ENCODE peak calls at places on chromosomes 13 and 19, in six cellular contexts. E is CD8-positive, alpha-beta T cell; Q is tibial artery; K is ascending aorta; F is esophagus squamous epithelium; O is CD8-positive, alpha-beta memory T cell. V is an unnamed sample.
A peak's percentile ranks its signal among the peaks of the same experiment; 100 is the strongest.

GRCh38 chr19:47112166-47112663 is 1.4 kb downstream of the ZC3H4 start:
- DNase-seq in E (peak; percentile 91), Q (peak; percentile 93), K (peak; percentile 86), F (peak; percentile 67), O (peak; percentile 92), V (peak; percentile 94)

GRCh38 chr19:14059652-14060155 is 2.2 kb downstream of the PALM3 start:
- DNase-seq in E (no peak), Q (no peak), K (no peak), F (no peak), O (no peak), V (no peak)

GRCh38 chr13:20412761-20413355 is 112.8 kb downstream of the CRYL1 start:
- DNase-seq in E (no peak), Q (no peak), K (no peak), F (no peak), O (no peak), V (no peak)

GRCh38 chr13:102598061-102598460 is 1.3 kb downstream of the TPP2 start:
- DNase-seq in E (no peak), Q (no peak), K (no peak), F (no peak), O (no peak), V (no peak)

GRCh38 chr13:107462501-107462900 is 752.8 kb downstream of the LIG4 start:
- DNase-seq in E (no peak), Q (no peak), K (no peak), F (no peak), O (no peak), V (peak; percentile 10)

GRCh38 chr13:49690990-49691886 is at the start of gene EBPL:
- DNase-seq in E (peak; percentile 91), Q (peak; percentile 95), K (peak; percentile 95), F (peak; percentile 46), O (peak; percentile 87), V (peak; percentile 96)

GRCh38 chr19:932647-933552 is 7.1 kb downstream of the ARID3A start:
- DNase-seq in E (peak; percentile 53), Q (no peak), K (peak; percentile 75), F (no peak), O (peak; percentile 64), V (peak; percentile 91)

GRCh38 chr19:1361601-1362384 is 21.9 kb upstream of the NDUFS7 start:
- DNase-seq in E (no peak), Q (no peak), K (no peak), F (no peak), O (no peak), V (no peak)

GRCh38 chr19:16106121-16106520 is 5.6 kb upstream of the RAB8A start:
- DNase-seq in E (no peak), Q (no peak), K (no peak), F (no peak), O (no peak), V (no peak)

GRCh38 chr13:25733696-25734435 is 317.9 kb downstream of the SHISA2 start:
- DNase-seq in E (no peak), Q (no peak), K (no peak), F (no peak), O (no peak), V (no peak)

GRCh38 chr19:55088021-55088451 is 12.4 kb downstream of the EPS8L1 start:
- DNase-seq in E (no peak), Q (no peak), K (no peak), F (no peak), O (no peak), V (no peak)

GRCh38 chr19:4454952-4455738 is 2.4 kb downstream of the UBXN6 start:
- DNase-seq in E (no peak), Q (no peak), K (peak; percentile 62), F (no peak), O (no peak), V (no peak)

GRCh38 chr19:1265611-1266115 is 3.5 kb upstream of the CIRBP start:
- DNase-seq in E (peak; percentile 55), Q (peak; percentile 95), K (peak; percentile 95), F (no peak), O (peak; percentile 85), V (no peak)

GRCh38 chr13:66581691-66582090 is 648.4 kb downstream of the PCDH9 start:
- DNase-seq in E (no peak), Q (no peak), K (no peak), F (no peak), O (no peak), V (no peak)

GRCh38 chr13:79581870-79582315 is 100.9 kb downstream of the NDFIP2 start:
- DNase-seq in E (no peak), Q (no peak), K (no peak), F (no peak), O (no peak), V (peak; percentile 43)

GRCh38 chr19:13981988-13982501 is 24.1 kb downstream of the RFX1 start:
- DNase-seq in E (no peak), Q (no peak), K (no peak), F (no peak), O (no peak), V (no peak)

GRCh38 chr13:46006688-46007452 is 45.7 kb downstream of the ZC3H13 start:
- DNase-seq in E (no peak), Q (no peak), K (no peak), F (no peak), O (no peak), V (no peak)

GRCh38 chr13:41177616-41178015 is 16.8 kb downstream of the KBTBD7 start:
- DNase-seq in E (no peak), Q (no peak), K (no peak), F (no peak), O (no peak), V (no peak)

GRCh38 chr19:8361921-8362793 is 1.8 kb upstream of the ANGPTL4 start:
- DNase-seq in E (no peak), Q (peak; percentile 99), K (peak; percentile 99), F (no peak), O (no peak), V (peak; percentile 92)

GRCh38 chr13:50801087-50801931 is 42.2 kb downstream of the DLEU7 start:
- DNase-seq in E (peak; percentile 63), Q (no peak), K (peak; percentile 64), F (no peak), O (peak; percentile 69), V (no peak)

GRCh38 chr19:5321851-5322681 is 18.5 kb downstream of the PTPRS start:
- DNase-seq in E (peak; percentile 18), Q (no peak), K (no peak), F (no peak), O (no peak), V (peak; percentile 54)

GRCh38 chr19:35755550-35756371 is 1.1 kb downstream of the HSPB6 start:
- DNase-seq in E (peak; percentile 34), Q (peak; percentile 98), K (peak; percentile 94), F (no peak), O (no peak), V (no peak)

GRCh38 chr19:50387176-50387867 is 3.2 kb downstream of the POLD1 start:
- DNase-seq in E (no peak), Q (no peak), K (peak; percentile 72), F (no peak), O (no peak), V (peak; percentile 76)

GRCh38 chr13:94324409-94325147 is 154.9 kb downstream of the DCT start:
- DNase-seq in E (no peak), Q (no peak), K (no peak), F (no peak), O (no peak), V (no peak)

GRCh38 chr13:94323746-94324408 is 155.6 kb downstream of the DCT start:
- DNase-seq in E (peak; percentile 32), Q (no peak), K (no peak), F (no peak), O (peak; percentile 71), V (no peak)

GRCh38 chr13:94327318-94327717 is 152.2 kb downstream of the DCT start:
- DNase-seq in E (no peak), Q (no peak), K (no peak), F (no peak), O (no peak), V (no peak)

GRCh38 chr13:94325148-94325528 is 154.3 kb downstream of the DCT start:
- DNase-seq in E (no peak), Q (no peak), K (no peak), F (no peak), O (no peak), V (no peak)

GRCh38 chr13:94325660-94326059 is 153.8 kb downstream of the DCT start:
- DNase-seq in E (no peak), Q (no peak), K (no peak), F (no peak), O (no peak), V (no peak)
- H3K4me1 ChIP-seq in E (peaks cover 69% of the 10 kb centered on the region), Q (peaks cover 36% of the 10 kb centered on the region), K (no peaks in the 10 kb centered on the region), F (peaks cover 8% of the 10 kb centered on the region), O (peaks cover 79% of the 10 kb centered on the region), V (no peaks in the 10 kb centered on the region)

GRCh38 chr13:43257765-43258164 is 234.4 kb downstream of the DNAJC15 start:
- DNase-seq in E (no peak), Q (no peak), K (no peak), F (no peak), O (no peak), V (no peak)
- H3K4me1 ChIP-seq in E (no peaks in the 10 kb centered on the region), Q (no peaks in the 10 kb centered on the region), K (no peaks in the 10 kb centered on the region), F (no peaks in the 10 kb centered on the region), O (no peaks in the 10 kb centered on the region), V (no peaks in the 10 kb centered on the region)

GRCh38 chr13:30247406-30247805 is 59.9 kb downstream of the KATNAL1 start:
- DNase-seq in E (no peak), Q (no peak), K (no peak), F (no peak), O (no peak), V (no peak)
- H3K4me1 ChIP-seq in E (no peaks in the 10 kb centered on the region), Q (peaks cover under 1% of the 10 kb centered on the region), K (no peaks in the 10 kb centered on the region), F (no peaks in the 10 kb centered on the region), O (no peaks in the 10 kb centered on the region), V (no peaks in the 10 kb centered on the region)

GRCh38 chr19:57802269-57802668 is 12.4 kb downstream of the ZNF552 start:
- DNase-seq in E (no peak), Q (no peak), K (no peak), F (no peak), O (no peak), V (no peak)

GRCh38 chr19:57803594-57804325 is 11.0 kb downstream of the ZNF552 start:
- DNase-seq in E (no peak), Q (no peak), K (no peak), F (no peak), O (no peak), V (peak; percentile 47)

GRCh38 chr19:57803265-57803593 is 11.5 kb downstream of the ZNF552 start:
- DNase-seq in E (no peak), Q (no peak), K (no peak), F (no peak), O (no peak), V (no peak)

GRCh38 chr19:57800696-57801095 is 14.0 kb downstream of the ZNF552 start:
- DNase-seq in E (no peak), Q (no peak), K (no peak), F (no peak), O (no peak), V (no peak)
- H3K4me1 ChIP-seq in E (peaks cover 8% of the 10 kb centered on the region), Q (peaks cover 5% of the 10 kb centered on the region), K (no peaks in the 10 kb centered on the region), F (peaks cover 17% of the 10 kb centered on the region), O (no peaks in the 10 kb centered on the region), V (peaks cover 12% of the 10 kb centered on the region)

DNA sequence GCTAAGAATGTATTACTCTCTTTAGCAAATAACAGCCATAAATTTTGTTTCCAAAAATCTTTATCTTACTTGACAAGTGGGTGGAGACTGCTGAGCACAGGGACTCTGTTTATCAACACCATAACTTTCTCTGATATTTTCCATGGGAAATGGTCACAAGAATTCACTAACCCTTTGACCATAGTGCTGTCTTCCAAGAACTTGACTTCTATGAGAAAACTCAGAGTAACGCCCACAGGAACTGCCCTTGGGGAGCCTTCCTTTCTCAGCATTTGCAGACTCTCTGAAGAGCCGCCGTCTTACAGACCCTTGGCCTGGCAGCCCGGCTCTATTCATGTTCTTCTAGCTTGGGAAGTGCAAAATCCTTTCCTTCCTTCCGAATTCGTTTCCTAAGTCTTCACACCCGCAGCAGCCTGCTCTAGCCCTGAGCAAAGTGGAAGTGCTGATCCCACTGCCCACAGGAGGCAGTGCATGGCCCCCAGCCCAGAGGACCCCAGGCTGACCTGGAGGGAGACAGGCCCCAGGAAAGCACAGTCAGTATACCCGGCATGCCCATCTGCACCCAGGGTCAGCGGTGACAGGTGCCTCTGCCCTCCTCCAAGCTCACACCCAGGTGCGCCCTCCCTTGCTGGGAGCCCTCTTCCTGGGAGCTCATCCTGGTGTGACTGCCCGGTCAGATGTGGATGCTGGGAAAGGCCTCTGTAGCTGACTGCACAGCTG is 10.2 kb downstream of the GAS6 start:
- DNase-seq in E (no peak), Q (peak; percentile 65), K (no peak), F (no peak), O (no peak), V (peak; percentile 28)
- H3K4me1 ChIP-seq in E (peaks cover 22% of the 10 kb centered on the region), Q (peaks cover 63% of the 10 kb centered on the region), K (peaks cover 29% of the 10 kb centered on the region), F (peaks cover 58% of the 10 kb centered on the region), O (peaks cover 16% of the 10 kb centered on the region), V (peaks cover 27% of the 10 kb centered on the region)